ENCODE peak calls at places on chromosomes 3 and 15, in five cellular contexts. One of them, this sample, is unnamed.

GRCh38 chr3:175107231-175107630 is 248.1 kb downstream of the NAALADL2 start:
- DNase-seq in COLO829: no peak
- DNase-seq in heart right ventricle: no peak
- DNase-seq in Peyer's patch: no peak
- DNase-seq in lower leg skin: no peak
- DNase-seq in this sample: no peak

GRCh38 chr15:40306371-40306770 is 1.4 kb downstream of the PLCB2 start:
- DNase-seq in COLO829: no peak
- DNase-seq in heart right ventricle: no peak
- DNase-seq in Peyer's patch: no peak
- DNase-seq in lower leg skin: no peak
- DNase-seq in this sample: no peak

GRCh38 chr3:114709102-114709501 is 415.3 kb downstream of the TIGIT start:
- DNase-seq in COLO829: no peak
- DNase-seq in heart right ventricle: no peak
- DNase-seq in Peyer's patch: no peak
- DNase-seq in lower leg skin: no peak
- DNase-seq in this sample: no peak

GRCh38 chr3:127671523-127672428 is 976 bp upstream of the ABTB1 start:
- DNase-seq in COLO829: no peak
- DNase-seq in heart right ventricle: no peak
- DNase-seq in Peyer's patch: peak
- DNase-seq in lower leg skin: no peak
- DNase-seq in this sample: no peak

GRCh38 chr15:80464952-80465645 is 60.9 kb downstream of the ARNT2 start:
- DNase-seq in COLO829: no peak
- DNase-seq in heart right ventricle: no peak
- DNase-seq in Peyer's patch: no peak
- DNase-seq in lower leg skin: no peak
- DNase-seq in this sample: no peak

GRCh38 chr3:126100688-126101301 is 16.9 kb upstream of the SLC41A3 start:
- DNase-seq in COLO829: no peak
- DNase-seq in heart right ventricle: no peak
- DNase-seq in Peyer's patch: no peak
- DNase-seq in lower leg skin: no peak
- DNase-seq in this sample: no peak

GRCh38 chr3:124826703-124827102 is 60.5 kb downstream of the ITGB5 start:
- DNase-seq in COLO829: no peak
- DNase-seq in heart right ventricle: no peak
- DNase-seq in Peyer's patch: no peak
- DNase-seq in lower leg skin: peak
- DNase-seq in this sample: no peak

GRCh38 chr3:159586587-159587202 is 401.9 kb upstream of the IL12A start:
- DNase-seq in COLO829: peak
- DNase-seq in heart right ventricle: no peak
- DNase-seq in Peyer's patch: no peak
- DNase-seq in lower leg skin: no peak
- DNase-seq in this sample: peak

GRCh38 chr3:126197854-126198584 is 17.6 kb upstream of the ALDH1L1 start:
- DNase-seq in COLO829: peak
- DNase-seq in heart right ventricle: peak
- DNase-seq in Peyer's patch: no peak
- DNase-seq in lower leg skin: peak
- DNase-seq in this sample: peak

GRCh38 chr3:52150357-52150756 is 3.9 kb downstream of the POC1A start:
- DNase-seq in COLO829: no peak
- DNase-seq in heart right ventricle: no peak
- DNase-seq in Peyer's patch: no peak
- DNase-seq in lower leg skin: no peak
- DNase-seq in this sample: no peak

GRCh38 chr15:96123028-96123400 is 207.5 kb upstream of the NR2F2 start:
- DNase-seq in COLO829: no peak
- DNase-seq in heart right ventricle: no peak
- DNase-seq in Peyer's patch: no peak
- DNase-seq in lower leg skin: no peak
- DNase-seq in this sample: no peak

GRCh38 chr3:99579965-99580364 is 58.4 kb upstream of the COL8A1 start:
- DNase-seq in COLO829: no peak
- DNase-seq in heart right ventricle: no peak
- DNase-seq in Peyer's patch: no peak
- DNase-seq in lower leg skin: no peak
- DNase-seq in this sample: no peak

GRCh38 chr3:153269730-153270129 is 107.7 kb downstream of the RAP2B start:
- DNase-seq in COLO829: no peak
- DNase-seq in heart right ventricle: no peak
- DNase-seq in Peyer's patch: no peak
- DNase-seq in lower leg skin: no peak
- DNase-seq in this sample: no peak

GRCh38 chr15:44729394-44729913 is 6.9 kb upstream of the TRIM69 start:
- DNase-seq in COLO829: no peak
- DNase-seq in heart right ventricle: peak
- DNase-seq in Peyer's patch: no peak
- DNase-seq in lower leg skin: no peak
- DNase-seq in this sample: peak

GRCh38 chr15:59208850-59209249 is 2.2 kb downstream of the LDHAL6B start:
- DNase-seq in COLO829: no peak
- DNase-seq in heart right ventricle: no peak
- DNase-seq in Peyer's patch: no peak
- DNase-seq in lower leg skin: no peak
- DNase-seq in this sample: no peak

GRCh38 chr3:66456711-66457173 is 44.1 kb downstream of the LRIG1 start:
- DNase-seq in COLO829: no peak
- DNase-seq in heart right ventricle: peak
- DNase-seq in Peyer's patch: no peak
- DNase-seq in lower leg skin: no peak
- DNase-seq in this sample: no peak

GRCh38 chr3:157594413-157594812 is 91.2 kb upstream of the VEPH1 start:
- DNase-seq in COLO829: no peak
- DNase-seq in heart right ventricle: no peak
- DNase-seq in Peyer's patch: no peak
- DNase-seq in lower leg skin: no peak
- DNase-seq in this sample: no peak

GRCh38 chr3:55885721-55886120 is 398.6 kb upstream of the WNT5A start:
- DNase-seq in COLO829: no peak
- DNase-seq in heart right ventricle: no peak
- DNase-seq in Peyer's patch: no peak
- DNase-seq in lower leg skin: no peak
- DNase-seq in this sample: no peak

GRCh38 chr3:106485202-106485601 is 616.4 kb upstream of the CBLB start:
- DNase-seq in COLO829: no peak
- DNase-seq in heart right ventricle: no peak
- DNase-seq in Peyer's patch: no peak
- DNase-seq in lower leg skin: no peak
- DNase-seq in this sample: no peak

This sample was measured in SK-MEL-5.